ENCODE peak calls at places on chromosomes 11 and 22, in seven cellular contexts. B is GM23248, F is neural progenitor cell, O is GM23338, H is PC-3, E is hepatocyte, A is HCT116. U is an unnamed sample.
A peak's percentile ranks its signal among the peaks of the same experiment; 100 is the strongest.

GRCh38 chr11:130762342-130763037 is 153.8 kb downstream of the SNX19 start:
- DNase-seq in A (no peak), O (no peak), H (peak; percentile 50), F (no peak), B (no peak), E (no peak), U (no peak)

GRCh38 chr11:2714463-2714800 is 14.6 kb upstream of the KCNQ1OT1 start:
- DNase-seq in F (no peak), H (no peak), O (no peak), A (no peak), B (no peak), E (no peak), U (no peak)

GRCh38 chr22:21975273-21975672 is 7.3 kb downstream of the TOP3B start:
- DNase-seq in F (no peak), O (no peak), H (no peak), E (no peak), B (no peak), A (no peak), U (no peak)

GRCh38 chr11:8873966-8874365 is 37.0 kb upstream of the AKIP1 start:
- DNase-seq in B (no peak), E (no peak), A (no peak), O (no peak), H (no peak), F (no peak), U (no peak)

GRCh38 chr11:23859087-23859486 is 637.8 kb upstream of the LUZP2 start:
- DNase-seq in A (no peak), B (no peak), F (no peak), H (no peak), E (no peak), O (no peak), U (peak; percentile 25)

GRCh38 chr11:48013269-48013901 is 33.0 kb downstream of the PTPRJ start:
- DNase-seq in H (peak; percentile 77), E (peak; percentile 37), A (no peak), O (no peak), F (no peak), B (peak; percentile 49), U (no peak)

GRCh38 chr11:119297938-119298337 is 19.0 kb downstream of the MCAM start:
- DNase-seq in B (no peak), E (no peak), A (no peak), F (no peak), H (no peak), O (no peak), U (no peak)

GRCh38 chr11:71355266-71355665 is 92.9 kb downstream of the DHCR7 start:
- DNase-seq in B (peak; percentile 15), H (peak; percentile 27), O (no peak), A (no peak), F (no peak), E (no peak), U (no peak)

GRCh38 chr22:26564181-26564580 is 25.8 kb downstream of the TPST2 start:
- DNase-seq in A (no peak), E (no peak), O (no peak), F (no peak), H (no peak), B (no peak), U (no peak)

GRCh38 chr11:10358696-10359095 is 53.8 kb downstream of the ADM start:
- DNase-seq in A (no peak), B (no peak), O (no peak), E (no peak), H (no peak), F (no peak), U (no peak)
- TF ChIP-seq EZH2 in A (no peak), B (no peak), O (no peak), E (no peak), H (no peak), F (no peak), U (no peak)

GRCh38 chr22:32684822-32685187 is 116.7 kb upstream of the TIMP3 start:
- DNase-seq in H (no peak), E (peak; percentile 42), A (no peak), B (peak; percentile 6), F (no peak), O (no peak), U (no peak)

GRCh38 chr22:32686354-32686753 is 115.2 kb upstream of the TIMP3 start:
- DNase-seq in A (no peak), E (no peak), F (no peak), H (no peak), O (no peak), B (no peak), U (no peak)

GRCh38 chr22:32684148-32684821 is 117.2 kb upstream of the TIMP3 start:
- DNase-seq in B (no peak), H (no peak), O (no peak), E (no peak), F (no peak), A (no peak), U (no peak)

GRCh38 chr22:32680895-32681294 is 120.6 kb upstream of the TIMP3 start:
- DNase-seq in B (no peak), F (no peak), O (no peak), H (no peak), A (no peak), E (no peak), U (no peak)

GRCh38 chr22:32685527-32685926 is 116.0 kb upstream of the TIMP3 start:
- DNase-seq in B (peak; percentile 3), E (no peak), H (no peak), A (no peak), F (no peak), O (no peak), U (no peak)
- TF ChIP-seq EZH2phosphoT487 in B (no peak), E (no peak), H (no peak), A (no peak), F (no peak), O (no peak), U (no peak)

GRCh38 chr11:114058026-114058706 is 1.3 kb upstream of the ZBTB16 start:
- DNase-seq in O (peak; percentile 61), H (no peak), F (peak; percentile 65), E (peak; percentile 76), A (no peak), B (no peak), U (no peak)
- TF ChIP-seq EZH2 in O (peak; percentile 68), H (no peak), F (no peak), E (peak; percentile 45), A (no peak), B (no peak), U (no peak)

DNA sequence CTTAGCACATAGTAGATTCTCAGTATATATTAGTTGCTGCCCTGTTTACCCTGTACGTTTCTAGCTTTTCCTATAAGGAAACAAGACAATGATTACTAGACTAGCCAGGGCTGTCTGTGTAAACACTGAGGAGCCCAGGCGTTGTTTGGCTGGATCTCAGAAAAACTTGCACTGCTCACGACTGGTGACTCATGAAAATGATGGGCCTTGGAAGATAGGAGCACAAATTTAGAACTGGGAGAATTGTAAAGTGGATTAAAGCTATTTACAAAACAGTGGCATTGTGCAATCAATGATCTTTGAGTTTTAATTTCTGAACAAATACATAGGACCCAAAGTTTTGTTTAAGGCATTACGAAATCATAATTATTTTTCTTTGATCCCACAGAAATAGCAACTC is 276.9 kb downstream of the FAM76B start:
- DNase-seq in B (peak; percentile 98), A (no peak), F (no peak), H (peak; percentile 63), O (no peak), E (peak; percentile 79), U (no peak)
- TF ChIP-seq EZH2phosphoT487 in B (no peak), A (no peak), F (no peak), H (no peak), O (no peak), E (no peak), U (no peak)